ENCODE peak calls at places on chromosomes 2 and 18, in five cellular contexts. G is iris pigment epithelial cell, B is midbrain, H is left ventricle myocardium inferior, L is ureter. Q is an unnamed sample.

GRCh38 chr2:235614900-235615712 is 121.3 kb downstream of the AGAP1 start:
- DNase-seq in G (peak; percentile 82), B (peak; percentile 91), H (peak; percentile 66), L (no peak), Q (no peak)

GRCh38 chr2:69163109-69163508 is 150.1 kb downstream of the ANTXR1 start:
- DNase-seq in L (no peak), G (peak; percentile 96), H (no peak), B (peak; percentile 73), Q (no peak)

GRCh38 chr2:168916329-168916672 is 15.2 kb downstream of the G6PC2 start:
- DNase-seq in L (no peak), H (no peak), G (no peak), B (no peak), Q (no peak)

GRCh38 chr2:203077458-203077857 is 62.8 kb downstream of the NBEAL1 start:
- DNase-seq in B (no peak), G (peak; percentile 69), L (no peak), H (no peak), Q (no peak)

GRCh38 chr2:42317945-42318344 is 43.1 kb downstream of the COX7A2L start:
- DNase-seq in B (no peak), G (no peak), L (no peak), H (no peak), Q (no peak)

GRCh38 chr2:176112375-176113302 is 3.9 kb upstream of the HOXD10 start:
- DNase-seq in B (no peak), G (no peak), H (no peak), L (peak; percentile 31), Q (no peak)

GRCh38 chr2:98547092-98547798 is 61.1 kb downstream of the COA5 start:
- DNase-seq in H (no peak), B (no peak), L (no peak), G (no peak), Q (no peak)

GRCh38 chr2:227404575-227404974 is 16.8 kb upstream of the SCYGR1 start:
- DNase-seq in H (no peak), B (no peak), L (no peak), G (no peak), Q (no peak)

GRCh38 chr2:21431078-21431477 is 307.3 kb downstream of the TDRD15 start:
- DNase-seq in B (no peak), G (no peak), L (no peak), H (no peak), Q (no peak)

GRCh38 chr18:57887984-57888383 is 84.9 kb upstream of the ATP8B1 start:
- DNase-seq in L (no peak), B (no peak), H (no peak), G (no peak), Q (no peak)

GRCh38 chr2:120761164-120761861 is 25.6 kb downstream of the GLI2 start:
- DNase-seq in L (no peak), B (no peak), H (no peak), G (no peak), Q (no peak)

GRCh38 chr2:201785135-201785534 is 4.4 kb upstream of the ALS2 start:
- DNase-seq in G (no peak), H (no peak), L (no peak), B (no peak), Q (no peak)

GRCh38 chr2:112480540-112481049 is 1.4 kb upstream of the TTL start:
- DNase-seq in G (no peak), H (no peak), L (no peak), B (no peak), Q (no peak)

GRCh38 chr18:11946756-11947155 is 34.6 kb upstream of the IMPA2 start:
- DNase-seq in L (no peak), G (peak; percentile 65), H (no peak), B (no peak), Q (no peak)

GRCh38 chr18:6661692-6662415 is 67.7 kb upstream of the ARHGAP28 start:
- DNase-seq in G (no peak), H (no peak), B (no peak), L (no peak), Q (no peak)

GRCh38 chr2:47891369-47892337 is 14.6 kb downstream of the FBXO11 start:
- DNase-seq in H (no peak), B (no peak), L (no peak), G (peak; percentile 82), Q (no peak)

GRCh38 chr2:237315170-237315880 is 98.6 kb downstream of the COL6A3 start:
- DNase-seq in B (peak; percentile 59), H (peak; percentile 91), L (peak; percentile 88), G (peak; percentile 90), Q (peak; percentile 92)

GRCh38 chr2:217090024-217090473 is 230.2 kb upstream of the TNP1 start:
- DNase-seq in B (no peak), L (no peak), G (no peak), H (no peak), Q (no peak)

GRCh38 chr18:61570070-61570469 is 236.8 kb downstream of the CDH20 start:
- DNase-seq in G (no peak), B (no peak), L (no peak), H (no peak), Q (no peak)

GRCh38 chr2:11701831-11702301 is 31.9 kb upstream of the NTSR2 start:
- DNase-seq in G (peak; percentile 91), L (no peak), H (no peak), B (no peak), Q (no peak)

GRCh38 chr2:233419626-233420431 is 65.5 kb downstream of the DGKD start:
- DNase-seq in G (no peak), L (peak; percentile 19), B (no peak), H (no peak), Q (peak; percentile 44)

GRCh38 chr2:120177011-120177621 is 46.1 kb downstream of the TMEM185B start:
- DNase-seq in G (no peak), H (peak; percentile 25), L (peak; percentile 77), B (no peak), Q (no peak)